ENCODE peak calls at places on chromosomes 11 and 22, in seven cellular contexts. One of them, this sample, is unnamed.

GRCh38 chr11:30586251-30587144 is at the start of gene MPPED2:
- DNase-seq in SK-N-SH: peak
- DNase-seq in GM12891: peak
- DNase-seq in H1: no peak
- DNase-seq in K562: peak
- DNase-seq in HepG2: no peak
- DNase-seq in GM12878: no peak
- DNase-seq in this sample: peak

GRCh38 chr11:65132988-65133700 is 1.2 kb downstream of the SYVN1 start:
- DNase-seq in SK-N-SH: peak
- DNase-seq in GM12891: no peak
- DNase-seq in H1: no peak
- DNase-seq in K562: peak
- DNase-seq in HepG2: peak
- DNase-seq in GM12878: no peak
- DNase-seq in this sample: no peak

GRCh38 chr11:13152736-13153541 is 124.7 kb upstream of the BMAL1 start:
- DNase-seq in SK-N-SH: no peak
- DNase-seq in GM12891: no peak
- DNase-seq in H1: no peak
- DNase-seq in K562: peak
- DNase-seq in HepG2: peak
- DNase-seq in GM12878: no peak
- DNase-seq in this sample: no peak

GRCh38 chr22:44888491-44888941 is 121.3 kb downstream of the PHF21B start:
- DNase-seq in SK-N-SH: no peak
- DNase-seq in GM12891: no peak
- DNase-seq in H1: peak
- DNase-seq in K562: no peak
- DNase-seq in HepG2: no peak
- DNase-seq in GM12878: no peak
- DNase-seq in this sample: no peak

GRCh38 chr11:103624708-103625623 is 411.5 kb upstream of the DDI1 start:
- DNase-seq in SK-N-SH: peak
- DNase-seq in GM12891: no peak
- DNase-seq in H1: no peak
- DNase-seq in K562: no peak
- DNase-seq in HepG2: no peak
- DNase-seq in GM12878: no peak
- DNase-seq in this sample: no peak

GRCh38 chr22:42344391-42344861 is 74.0 kb upstream of the TCF20 start:
- DNase-seq in SK-N-SH: no peak
- DNase-seq in GM12891: no peak
- DNase-seq in H1: no peak
- DNase-seq in K562: no peak
- DNase-seq in HepG2: no peak
- DNase-seq in GM12878: no peak
- DNase-seq in this sample: no peak

GRCh38 chr22:22207845-22208564 is 36.6 kb upstream of the VPREB1 start:
- DNase-seq in SK-N-SH: peak
- DNase-seq in GM12891: peak
- DNase-seq in H1: peak
- DNase-seq in K562: peak
- DNase-seq in HepG2: peak
- DNase-seq in GM12878: peak
- DNase-seq in this sample: peak

GRCh38 chr11:13302440-13302958 is 24.9 kb downstream of the BMAL1 start:
- DNase-seq in SK-N-SH: no peak
- DNase-seq in GM12891: no peak
- DNase-seq in H1: no peak
- DNase-seq in K562: no peak
- DNase-seq in HepG2: no peak
- DNase-seq in GM12878: no peak
- DNase-seq in this sample: no peak

GRCh38 chr11:130389315-130389935 is 39.0 kb downstream of the ADAMTS8 start:
- DNase-seq in SK-N-SH: no peak
- DNase-seq in GM12891: no peak
- DNase-seq in H1: no peak
- DNase-seq in K562: no peak
- DNase-seq in HepG2: no peak
- DNase-seq in GM12878: no peak
- DNase-seq in this sample: no peak

GRCh38 chr11:69320756-69321741 is 27.1 kb downstream of the MYEOV start:
- DNase-seq in SK-N-SH: no peak
- DNase-seq in GM12891: no peak
- DNase-seq in H1: no peak
- DNase-seq in K562: no peak
- DNase-seq in HepG2: no peak
- DNase-seq in GM12878: no peak
- DNase-seq in this sample: no peak

GRCh38 chr11:130522284-130522961 is 74.0 kb downstream of the ADAMTS15 start:
- DNase-seq in SK-N-SH: peak
- DNase-seq in GM12891: no peak
- DNase-seq in H1: no peak
- DNase-seq in K562: peak
- DNase-seq in HepG2: peak
- DNase-seq in GM12878: no peak
- DNase-seq in this sample: no peak

GRCh38 chr11:1640076-1640946 is 10.7 kb downstream of the KRTAP5-5 start:
- DNase-seq in SK-N-SH: peak
- DNase-seq in GM12891: peak
- DNase-seq in H1: peak
- DNase-seq in K562: peak
- DNase-seq in HepG2: peak
- DNase-seq in GM12878: no peak
- DNase-seq in this sample: peak

GRCh38 chr22:31337178-31337577 is 9.0 kb downstream of the PATZ1 start:
- DNase-seq in SK-N-SH: no peak
- DNase-seq in GM12891: no peak
- DNase-seq in H1: no peak
- DNase-seq in K562: no peak
- DNase-seq in HepG2: no peak
- DNase-seq in GM12878: no peak
- DNase-seq in this sample: no peak

GRCh38 chr11:70233962-70234361 is 30.9 kb downstream of the FADD start:
- DNase-seq in SK-N-SH: no peak
- DNase-seq in GM12891: no peak
- DNase-seq in H1: no peak
- DNase-seq in K562: no peak
- DNase-seq in HepG2: no peak
- DNase-seq in GM12878: no peak
- DNase-seq in this sample: no peak

GRCh38 chr11:132332521-132332920 is 962.1 kb downstream of the NTM start:
- DNase-seq in SK-N-SH: no peak
- DNase-seq in GM12891: no peak
- DNase-seq in H1: no peak
- DNase-seq in K562: no peak
- DNase-seq in HepG2: no peak
- DNase-seq in GM12878: no peak
- DNase-seq in this sample: no peak

DNA sequence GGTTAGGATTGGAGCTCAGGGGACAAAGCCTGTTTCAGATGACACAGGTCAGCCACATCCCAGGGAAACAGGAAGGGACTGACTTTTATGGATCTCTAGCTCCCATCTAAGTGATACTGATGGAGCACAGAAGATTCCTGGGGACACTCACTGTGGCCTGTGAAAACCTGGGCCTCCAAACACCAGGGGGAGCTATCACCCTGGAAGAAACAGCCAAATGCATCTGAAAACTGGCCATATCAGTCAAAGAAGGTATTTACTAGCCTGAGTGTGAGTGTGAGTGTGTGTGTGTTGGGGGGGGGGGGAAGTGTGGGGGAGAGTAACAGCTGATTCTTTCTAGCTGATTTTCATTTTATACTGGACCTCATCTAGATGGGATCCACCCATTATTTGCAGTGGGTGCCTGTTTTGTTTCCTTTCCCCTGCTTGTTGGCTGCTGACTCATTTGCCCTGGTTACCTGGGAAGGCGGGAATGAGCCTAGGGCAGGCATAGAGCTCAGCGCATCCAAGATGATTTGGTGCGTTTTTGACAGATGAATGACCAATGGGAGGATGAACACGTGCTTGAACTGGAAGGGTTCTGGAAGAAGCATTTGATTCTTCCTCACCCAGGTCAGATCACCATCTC is 284.0 kb downstream of the KIRREL3 start:
- DNase-seq in SK-N-SH: peak
- DNase-seq in GM12891: peak
- DNase-seq in H1: no peak
- DNase-seq in K562: peak
- DNase-seq in HepG2: peak
- DNase-seq in GM12878: no peak
- DNase-seq in this sample: no peak
- TF ChIP-seq POLR2AphosphoS5 in SK-N-SH: no peak
- TF ChIP-seq POLR2AphosphoS5 in GM12891: no peak
- TF ChIP-seq POLR2AphosphoS5 in H1: no peak
- TF ChIP-seq POLR2AphosphoS5 in K562: no peak
- TF ChIP-seq POLR2AphosphoS5 in HepG2: no peak
- TF ChIP-seq POLR2AphosphoS5 in GM12878: no peak
- TF ChIP-seq POLR2AphosphoS5 in this sample: no peak

DNA sequence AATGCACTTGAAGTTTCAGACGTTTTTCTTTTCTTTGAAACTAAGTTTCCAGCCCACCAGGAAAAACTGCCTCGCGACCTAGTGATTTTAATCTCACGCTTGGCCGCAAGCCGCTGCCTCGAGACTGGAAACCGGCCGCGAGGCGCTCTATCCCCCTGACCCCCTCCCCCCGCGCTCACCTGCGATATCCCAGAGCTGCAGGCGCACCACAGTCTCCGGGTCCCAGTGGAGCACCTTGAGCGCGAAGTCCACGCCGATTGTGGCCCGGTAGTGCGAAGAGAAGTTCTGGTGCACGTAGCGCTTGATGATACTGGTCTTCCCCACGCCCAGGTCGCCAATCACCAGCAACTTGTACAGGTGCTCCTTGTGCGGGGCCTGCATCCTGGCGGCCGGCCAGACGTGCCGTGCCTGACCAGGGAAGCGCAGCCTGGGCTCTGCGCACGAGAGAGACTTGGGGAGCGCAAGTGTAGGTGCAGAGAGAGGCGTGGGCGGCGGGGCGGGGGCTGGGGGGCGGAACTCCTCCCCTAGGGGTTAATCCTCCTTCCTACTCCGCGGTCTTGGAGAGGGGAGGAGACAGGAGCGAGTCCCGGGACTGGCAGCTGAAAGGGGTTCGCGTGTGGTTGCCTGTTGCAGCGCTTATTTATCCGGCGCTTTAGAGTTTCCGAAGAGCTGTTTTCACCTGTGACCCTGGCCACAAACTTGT is at the start of gene RAB38:
- DNase-seq in SK-N-SH: peak
- DNase-seq in GM12891: no peak
- DNase-seq in H1: peak
- DNase-seq in K562: peak
- DNase-seq in HepG2: no peak
- DNase-seq in GM12878: no peak
- DNase-seq in this sample: no peak
- TF ChIP-seq TAF1 in SK-N-SH: no peak
- TF ChIP-seq TAF1 in GM12891: no peak
- TF ChIP-seq TAF1 in H1: peak
- TF ChIP-seq TAF1 in K562: no peak
- TF ChIP-seq TAF1 in HepG2: no peak
- TF ChIP-seq TAF1 in GM12878: no peak
- TF ChIP-seq TAF1 in this sample: no peak

DNA sequence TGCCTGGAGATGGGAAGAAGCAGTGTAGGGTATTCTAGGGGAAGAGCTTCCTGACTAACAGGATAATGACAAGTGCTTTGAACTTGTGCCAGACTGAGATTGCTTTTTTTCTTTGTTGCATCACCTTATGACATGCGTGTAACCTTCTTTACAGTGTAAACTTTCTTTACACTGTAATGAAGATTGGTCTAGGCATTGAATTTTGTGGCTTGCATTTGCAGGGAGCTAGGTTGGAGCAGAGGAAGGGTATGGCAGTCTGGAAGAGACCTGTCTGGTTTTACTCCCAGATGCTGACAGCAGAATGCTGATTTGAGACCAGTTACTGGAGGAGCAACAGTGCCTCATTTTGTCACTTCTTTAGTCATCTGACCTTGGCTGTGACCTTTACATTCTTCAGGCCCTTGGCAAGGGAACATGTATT is 5.6 kb downstream of the DDB2 start:
- DNase-seq in SK-N-SH: no peak
- DNase-seq in GM12891: no peak
- DNase-seq in H1: no peak
- DNase-seq in K562: no peak
- DNase-seq in HepG2: peak
- DNase-seq in GM12878: no peak
- DNase-seq in this sample: no peak
- TF ChIP-seq POLR2AphosphoS5 in SK-N-SH: no peak
- TF ChIP-seq POLR2AphosphoS5 in GM12891: no peak
- TF ChIP-seq POLR2AphosphoS5 in H1: no peak
- TF ChIP-seq POLR2AphosphoS5 in K562: no peak
- TF ChIP-seq POLR2AphosphoS5 in HepG2: no peak
- TF ChIP-seq POLR2AphosphoS5 in GM12878: no peak
- TF ChIP-seq POLR2AphosphoS5 in this sample: no peak

GRCh38 chr22:33921576-33922181 is 1.4 kb upstream of the LARGE1 start:
- DNase-seq in SK-N-SH: peak
- DNase-seq in GM12891: peak
- DNase-seq in H1: no peak
- DNase-seq in K562: no peak
- DNase-seq in HepG2: peak
- DNase-seq in GM12878: no peak
- DNase-seq in this sample: no peak

GRCh38 chr22:33922268-33922667 is 2.0 kb upstream of the LARGE1 start:
- DNase-seq in SK-N-SH: no peak
- DNase-seq in GM12891: no peak
- DNase-seq in H1: no peak
- DNase-seq in K562: no peak
- DNase-seq in HepG2: peak
- DNase-seq in GM12878: no peak
- DNase-seq in this sample: no peak

GRCh38 chr22:33925194-33925593 is 4.9 kb upstream of the LARGE1 start:
- DNase-seq in SK-N-SH: no peak
- DNase-seq in GM12891: no peak
- DNase-seq in H1: no peak
- DNase-seq in K562: no peak
- DNase-seq in HepG2: no peak
- DNase-seq in GM12878: no peak
- DNase-seq in this sample: no peak

GRCh38 chr22:33923033-33923432 is 2.8 kb upstream of the LARGE1 start:
- DNase-seq in SK-N-SH: no peak
- DNase-seq in GM12891: no peak
- DNase-seq in H1: no peak
- DNase-seq in K562: no peak
- DNase-seq in HepG2: no peak
- DNase-seq in GM12878: no peak
- DNase-seq in this sample: no peak

GRCh38 chr22:33923660-33924246 is 3.5 kb upstream of the LARGE1 start:
- DNase-seq in SK-N-SH: peak
- DNase-seq in GM12891: peak
- DNase-seq in H1: no peak
- DNase-seq in K562: peak
- DNase-seq in HepG2: peak
- DNase-seq in GM12878: no peak
- DNase-seq in this sample: no peak
- TF ChIP-seq TAF1 in SK-N-SH: no peak
- TF ChIP-seq TAF1 in GM12891: no peak
- TF ChIP-seq TAF1 in H1: no peak
- TF ChIP-seq TAF1 in K562: no peak
- TF ChIP-seq TAF1 in HepG2: no peak
- TF ChIP-seq TAF1 in GM12878: no peak
- TF ChIP-seq TAF1 in this sample: no peak